ENCODE peak calls at places on chromosomes 16 and 17, in ten cellular contexts. T is H7; B is T-helper 9 cell; U is activated CD4-positive, alpha-beta T cell treated with anti-CD3 and anti-CD28 coated beads for 24 hours; Q is PC-9; R is Calu3; L is heart right ventricle; C is stimulated activated CD4-positive, alpha-beta T cell treated with anti-CD3 and anti-CD28 coated beads, Interleukin-1b, Interleukin-23, amount 100 ng/mL, for 1 hour; V is psoas muscle; X is RPMI8226. F is an unnamed sample.

GRCh38 chr17:17641621-17642409 is 39.4 kb upstream of the RAI1 start:
- DNase-seq in T (peak; percentile 85), B (peak; percentile 80), U (peak; percentile 77), Q (peak; percentile 78), R (peak; percentile 75), L (peak; percentile 72), C (peak; percentile 73), V (peak; percentile 78), X (peak; percentile 73), F (peak; percentile 87)

GRCh38 chr16:80526418-80527061 is 14.3 kb upstream of the DYNLRB2 start:
- DNase-seq in T (peak; percentile 55), B (peak; percentile 42), U (peak; percentile 28), Q (peak; percentile 14), R (peak; percentile 71), L (no peak), C (peak; percentile 27), V (peak; percentile 30), X (peak; percentile 55), F (no peak)

GRCh38 chr16:88936913-88937666 is 39.9 kb downstream of the CBFA2T3 start:
- DNase-seq in T (no peak), B (no peak), U (no peak), Q (no peak), R (no peak), L (peak; percentile 12), C (no peak), V (peak; percentile 11), X (no peak), F (no peak)

GRCh38 chr17:46995841-46996571 is 17.0 kb upstream of the RPRML start:
- DNase-seq in T (no peak), B (no peak), U (no peak), Q (no peak), R (no peak), L (no peak), C (no peak), V (no peak), X (no peak), F (no peak)

GRCh38 chr17:82835766-82836512 is 3.9 kb downstream of the ZNF750 start:
- DNase-seq in T (peak; percentile 60), B (no peak), U (no peak), Q (no peak), R (no peak), L (no peak), C (no peak), V (no peak), X (no peak), F (peak; percentile 49)

GRCh38 chr17:45307290-45308015 is 9.4 kb downstream of the MAP3K14 start:
- DNase-seq in T (no peak), B (no peak), U (peak; percentile 31), Q (no peak), R (no peak), L (no peak), C (no peak), V (no peak), X (no peak), F (no peak)

GRCh38 chr17:71765437-71765836 is 355.4 kb upstream of the SOX9 start:
- DNase-seq in T (no peak), B (no peak), U (no peak), Q (no peak), R (no peak), L (no peak), C (no peak), V (no peak), X (no peak), F (no peak)

GRCh38 chr16:81350306-81350615 is 35.5 kb downstream of the GAN start:
- DNase-seq in T (no peak), B (no peak), U (no peak), Q (no peak), R (no peak), L (no peak), C (no peak), V (no peak), X (no peak), F (no peak)

GRCh38 chr16:85570735-85571562 is 42.2 kb upstream of the GSE1 start:
- DNase-seq in T (no peak), B (no peak), U (no peak), Q (no peak), R (no peak), L (peak; percentile 43), C (no peak), V (peak; percentile 37), X (peak; percentile 74), F (no peak)

GRCh38 chr16:85321856-85322271 is 209.6 kb upstream of the CIBAR2 start:
- DNase-seq in T (no peak), B (no peak), U (no peak), Q (peak; percentile 50), R (no peak), L (peak; percentile 95), C (no peak), V (peak; percentile 98), X (no peak), F (peak; percentile 97)

GRCh38 chr16:24018485-24018884 is 182.7 kb downstream of the PRKCB start:
- DNase-seq in T (no peak), B (no peak), U (no peak), Q (no peak), R (no peak), L (no peak), C (no peak), V (no peak), X (no peak), F (no peak)

GRCh38 chr16:1003551-1004347 is 22.2 kb downstream of the SOX8 start:
- DNase-seq in T (no peak), B (peak; percentile 22), U (peak; percentile 37), Q (no peak), R (no peak), L (no peak), C (no peak), V (no peak), X (peak; percentile 62), F (no peak)

GRCh38 chr16:50155925-50156324 is 2.8 kb downstream of the TENT4B start:
- DNase-seq in T (no peak), B (no peak), U (no peak), Q (no peak), R (no peak), L (no peak), C (no peak), V (no peak), X (no peak), F (no peak)